ENCODE peak calls at places on chromosome 10, in four cellular contexts. One of them, this sample, is unnamed. For H3K4me1, the result is how much of the 10 kb centered on the place peaks cover.

GRCh38 chr10:54800677-54801480 is at the start of gene PCDH15:
- DNase-seq in prostate gland: no peak
- DNase-seq in adrenal gland: peak
- DNase-seq in stomach: no peak
- DNase-seq in this sample: peak

GRCh38 chr10:43138757-43139241 is 554 bp downstream of the CSGALNACT2 start:
- DNase-seq in adrenal gland: peak
- DNase-seq in prostate gland: no peak
- DNase-seq in stomach: no peak
- DNase-seq in this sample: peak

GRCh38 chr10:22931948-22932347 is 4.1 kb downstream of the ARMC3 start:
- DNase-seq in stomach: peak
- DNase-seq in adrenal gland: no peak
- DNase-seq in prostate gland: no peak
- DNase-seq in this sample: no peak

GRCh38 chr10:114042895-114043531 is 653 bp upstream of the ADRB1 start:
- DNase-seq in adrenal gland: no peak
- DNase-seq in prostate gland: peak
- DNase-seq in stomach: peak
- DNase-seq in this sample: peak

GRCh38 chr10:113965683-113966082 is 78.0 kb upstream of the ADRB1 start:
- DNase-seq in prostate gland: no peak
- DNase-seq in adrenal gland: no peak
- DNase-seq in stomach: no peak
- DNase-seq in this sample: no peak

GRCh38 chr10:14386202-14386593 is 55.5 kb upstream of the FRMD4A start:
- DNase-seq in prostate gland: no peak
- DNase-seq in stomach: no peak
- DNase-seq in adrenal gland: no peak
- DNase-seq in this sample: peak

GRCh38 chr10:77244746-77245145 is 392.9 kb downstream of the KCNMA1 start:
- DNase-seq in prostate gland: no peak
- DNase-seq in adrenal gland: no peak
- DNase-seq in stomach: no peak
- DNase-seq in this sample: peak

GRCh38 chr10:35910234-35910633 is 268.1 kb upstream of the FZD8 start:
- DNase-seq in stomach: no peak
- DNase-seq in adrenal gland: no peak
- DNase-seq in prostate gland: no peak
- DNase-seq in this sample: no peak

GRCh38 chr10:11440250-11441150 is 170.9 kb downstream of the USP6NL start:
- DNase-seq in stomach: no peak
- DNase-seq in adrenal gland: no peak
- DNase-seq in prostate gland: no peak
- DNase-seq in this sample: no peak

GRCh38 chr10:118504044-118504944 is 91.2 kb downstream of the PRLHR start:
- DNase-seq in adrenal gland: no peak
- DNase-seq in prostate gland: no peak
- DNase-seq in stomach: no peak
- DNase-seq in this sample: peak

GRCh38 chr10:103765981-103766380 is 89.4 kb downstream of the SH3PXD2A start:
- DNase-seq in prostate gland: no peak
- DNase-seq in adrenal gland: no peak
- DNase-seq in stomach: peak
- DNase-seq in this sample: no peak

GRCh38 chr10:103768345-103768744 is 87.0 kb downstream of the SH3PXD2A start:
- DNase-seq in prostate gland: no peak
- DNase-seq in stomach: no peak
- DNase-seq in adrenal gland: no peak
- DNase-seq in this sample: no peak

GRCh38 chr10:103766751-103767509 is 88.4 kb downstream of the SH3PXD2A start:
- DNase-seq in prostate gland: no peak
- DNase-seq in adrenal gland: no peak
- DNase-seq in stomach: no peak
- DNase-seq in this sample: no peak

GRCh38 chr10:103769176-103769575 is 86.2 kb downstream of the SH3PXD2A start:
- DNase-seq in stomach: no peak
- DNase-seq in adrenal gland: no peak
- DNase-seq in prostate gland: no peak
- DNase-seq in this sample: no peak

GRCh38 chr10:103767756-103768155 is 87.6 kb downstream of the SH3PXD2A start:
- DNase-seq in stomach: no peak
- DNase-seq in adrenal gland: no peak
- DNase-seq in prostate gland: no peak
- DNase-seq in this sample: no peak
- H3K4me1 ChIP-seq in stomach: under half
- H3K4me1 ChIP-seq in adrenal gland: under half
- H3K4me1 ChIP-seq in prostate gland: under half
- H3K4me1 ChIP-seq in this sample: under half

GRCh38 chr10:34492081-34492480 is 323.0 kb downstream of the PARD3 start:
- DNase-seq in stomach: no peak
- DNase-seq in adrenal gland: no peak
- DNase-seq in prostate gland: no peak
- DNase-seq in this sample: peak

GRCh38 chr10:34488476-34489130 is 326.5 kb downstream of the PARD3 start:
- DNase-seq in stomach: no peak
- DNase-seq in adrenal gland: no peak
- DNase-seq in prostate gland: no peak
- DNase-seq in this sample: no peak

GRCh38 chr10:34489436-34489835 is 325.7 kb downstream of the PARD3 start:
- DNase-seq in stomach: no peak
- DNase-seq in prostate gland: no peak
- DNase-seq in adrenal gland: no peak
- DNase-seq in this sample: no peak

GRCh38 chr10:34491666-34492065 is 323.4 kb downstream of the PARD3 start:
- DNase-seq in adrenal gland: no peak
- DNase-seq in stomach: no peak
- DNase-seq in prostate gland: no peak
- DNase-seq in this sample: no peak

DNA sequence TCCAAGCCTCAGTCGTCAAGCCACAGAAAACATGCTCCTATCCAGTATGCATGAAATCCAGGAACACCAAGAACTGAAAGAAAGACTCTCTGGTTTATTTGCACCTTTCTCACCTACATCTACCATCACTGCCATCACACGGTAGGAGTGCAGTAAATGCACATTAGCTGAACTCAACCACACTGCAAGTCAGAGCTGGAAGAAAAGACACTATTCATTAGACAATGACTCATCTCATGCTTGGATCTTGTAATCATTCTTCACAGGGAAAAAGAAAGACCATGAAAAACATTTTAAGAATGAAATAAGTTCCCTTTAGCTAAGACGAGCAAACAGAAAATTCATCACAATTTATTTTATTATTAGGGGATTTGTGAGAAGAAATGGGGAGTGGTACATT is 325.1 kb downstream of the PARD3 start:
- DNase-seq in stomach: no peak
- DNase-seq in prostate gland: no peak
- DNase-seq in adrenal gland: no peak
- DNase-seq in this sample: peak
- H3K4me1 ChIP-seq in stomach: under half
- H3K4me1 ChIP-seq in prostate gland: under half
- H3K4me1 ChIP-seq in adrenal gland: under half
- H3K4me1 ChIP-seq in this sample: under half

GRCh38 chr10:63627881-63628296 is 106.7 kb downstream of the REEP3 start:
- DNase-seq in adrenal gland: no peak
- DNase-seq in stomach: no peak
- DNase-seq in prostate gland: no peak
- DNase-seq in this sample: no peak

GRCh38 chr10:63629363-63630084 is 108.3 kb downstream of the REEP3 start:
- DNase-seq in prostate gland: peak
- DNase-seq in stomach: peak
- DNase-seq in adrenal gland: peak
- DNase-seq in this sample: peak

GRCh38 chr10:63630085-63630927 is 109.1 kb downstream of the REEP3 start:
- DNase-seq in prostate gland: peak
- DNase-seq in stomach: peak
- DNase-seq in adrenal gland: peak
- DNase-seq in this sample: peak

GRCh38 chr10:63628526-63629362 is 107.5 kb downstream of the REEP3 start:
- DNase-seq in adrenal gland: peak
- DNase-seq in prostate gland: peak
- DNase-seq in stomach: peak
- DNase-seq in this sample: peak

DNA sequence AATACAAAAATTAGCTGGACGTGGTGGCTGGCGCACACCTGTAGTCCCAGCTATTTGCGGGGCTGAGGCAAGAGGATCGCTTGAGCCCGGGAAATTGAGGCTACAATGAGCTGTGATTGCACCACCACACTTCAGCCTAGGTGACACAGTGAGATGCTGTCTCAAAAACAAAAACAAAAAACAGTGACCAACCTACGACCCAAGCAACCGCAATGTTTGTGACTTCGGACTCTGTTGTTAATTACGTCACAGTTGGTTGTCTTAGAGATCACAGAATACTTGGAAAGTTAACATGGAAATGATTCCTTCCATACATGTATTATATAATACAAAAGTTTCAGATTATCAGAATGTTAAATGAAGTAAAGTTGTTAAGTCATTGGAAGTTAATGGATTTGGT is 106.2 kb downstream of the REEP3 start:
- DNase-seq in prostate gland: no peak
- DNase-seq in adrenal gland: no peak
- DNase-seq in stomach: no peak
- DNase-seq in this sample: no peak
- H3K4me1 ChIP-seq in prostate gland: under half
- H3K4me1 ChIP-seq in adrenal gland: under half
- H3K4me1 ChIP-seq in stomach: under half
- H3K4me1 ChIP-seq in this sample: under half

DNA sequence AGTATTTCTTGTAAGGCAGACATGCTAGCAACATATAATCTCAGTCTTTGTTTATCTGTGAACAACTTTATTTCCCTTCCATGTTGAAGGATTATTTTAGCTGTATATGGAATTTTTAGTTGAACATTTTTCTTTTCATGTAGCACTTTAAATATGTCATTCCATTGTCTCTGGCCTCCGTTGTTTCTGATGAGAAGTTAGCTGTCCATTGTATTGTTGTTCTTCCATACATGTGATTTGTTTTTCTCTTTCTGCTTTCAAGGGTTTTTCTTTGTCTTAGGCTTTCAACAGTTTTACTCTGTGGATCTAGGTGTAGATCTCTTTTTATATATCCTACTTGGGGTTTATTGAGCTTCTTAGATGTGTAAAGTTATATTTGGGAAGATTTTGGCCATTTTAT is 66.3 kb upstream of the COMTD1 start:
- DNase-seq in prostate gland: no peak
- DNase-seq in adrenal gland: no peak
- DNase-seq in stomach: no peak
- DNase-seq in this sample: no peak
- H3K4me1 ChIP-seq in prostate gland: under half
- H3K4me1 ChIP-seq in adrenal gland: under half
- H3K4me1 ChIP-seq in stomach: under half
- H3K4me1 ChIP-seq in this sample: under half

DNA sequence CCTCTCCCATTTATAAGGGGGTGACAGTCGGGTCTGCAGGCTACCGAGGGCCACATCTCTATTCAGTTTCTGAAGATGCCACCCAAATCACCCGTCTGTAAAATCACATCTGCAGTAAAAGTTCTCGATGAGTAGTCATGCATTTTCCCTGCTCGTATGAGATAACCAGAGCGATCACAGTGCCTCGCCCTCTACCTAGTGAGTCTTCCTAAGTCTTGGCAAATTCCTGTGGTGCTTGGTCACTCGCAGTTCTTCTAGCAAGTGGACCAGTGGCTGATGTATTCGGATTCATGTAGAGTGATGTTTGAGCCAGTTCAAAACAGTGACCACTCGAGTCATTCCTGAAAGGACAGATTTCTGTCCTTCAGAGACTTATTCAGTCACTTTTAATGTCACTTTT is 44.9 kb downstream of the INSYN2A start:
- DNase-seq in prostate gland: no peak
- DNase-seq in adrenal gland: no peak
- DNase-seq in stomach: no peak
- DNase-seq in this sample: no peak
- H3K4me1 ChIP-seq in prostate gland: under half
- H3K4me1 ChIP-seq in adrenal gland: under half
- H3K4me1 ChIP-seq in stomach: under half
- H3K4me1 ChIP-seq in this sample: under half

GRCh38 chr10:124152781-124153600 is 59.6 kb upstream of the CHST15 start:
- DNase-seq in prostate gland: peak
- DNase-seq in adrenal gland: peak
- DNase-seq in stomach: peak
- DNase-seq in this sample: peak
- H3K4me1 ChIP-seq in prostate gland: under half
- H3K4me1 ChIP-seq in adrenal gland: under half
- H3K4me1 ChIP-seq in stomach: half or more
- H3K4me1 ChIP-seq in this sample: under half

DNA sequence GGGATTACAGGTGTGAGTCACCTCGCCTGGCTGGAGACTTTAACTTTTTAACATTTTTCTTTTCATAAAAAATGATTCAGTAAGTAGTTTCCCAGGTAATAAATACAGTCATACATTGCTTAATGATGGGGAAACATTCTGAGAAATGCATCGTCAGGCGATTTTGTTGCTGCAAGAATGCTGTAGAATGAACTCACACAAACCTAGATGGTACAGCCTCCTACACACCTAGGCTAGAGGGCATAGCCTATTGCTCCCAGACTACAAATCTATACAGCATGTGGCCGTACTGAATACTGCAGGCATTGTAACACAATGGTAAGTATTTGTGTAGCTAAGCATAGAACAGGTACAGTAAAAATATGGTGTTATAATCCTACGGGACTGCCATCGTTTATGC is 108.5 kb upstream of the SFMBT2 start:
- DNase-seq in stomach: no peak
- DNase-seq in adrenal gland: peak
- DNase-seq in prostate gland: no peak
- DNase-seq in this sample: no peak
- H3K4me1 ChIP-seq in stomach: under half
- H3K4me1 ChIP-seq in adrenal gland: under half
- H3K4me1 ChIP-seq in prostate gland: under half
- H3K4me1 ChIP-seq in this sample: under half

DNA sequence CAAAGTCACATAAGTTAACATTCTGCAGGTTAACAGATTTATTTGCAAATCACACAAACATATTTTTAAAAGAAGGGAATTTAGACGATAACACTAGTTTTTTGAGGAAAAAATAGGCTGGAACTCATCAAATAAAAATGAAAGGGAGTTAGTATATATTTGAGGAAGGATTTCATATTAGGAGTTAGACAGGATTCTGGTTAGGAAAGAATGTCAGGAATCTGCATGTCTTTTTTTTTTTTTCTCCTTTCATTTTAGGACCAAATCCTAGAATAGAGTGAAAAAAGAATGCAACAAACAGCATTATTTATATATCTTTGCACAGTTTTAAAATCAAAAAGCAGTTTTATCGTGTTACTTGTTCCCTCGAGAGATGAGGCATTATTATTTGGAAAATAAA is 8.9 kb upstream of the TRDMT1 start:
- DNase-seq in prostate gland: no peak
- DNase-seq in adrenal gland: no peak
- DNase-seq in stomach: no peak
- DNase-seq in this sample: no peak
- H3K4me1 ChIP-seq in prostate gland: under half
- H3K4me1 ChIP-seq in adrenal gland: under half
- H3K4me1 ChIP-seq in stomach: under half
- H3K4me1 ChIP-seq in this sample: under half

GRCh38 chr10:32952094-32952493 is 5.9 kb downstream of the ITGB1 start:
- DNase-seq in stomach: no peak
- DNase-seq in adrenal gland: no peak
- DNase-seq in prostate gland: no peak
- DNase-seq in this sample: no peak
- H3K4me1 ChIP-seq in stomach: half or more
- H3K4me1 ChIP-seq in adrenal gland: half or more
- H3K4me1 ChIP-seq in prostate gland: under half
- H3K4me1 ChIP-seq in this sample: under half

GRCh38 chr10:132742167-132742836 is 43.6 kb downstream of the NKX6-2 start:
- DNase-seq in stomach: no peak
- DNase-seq in adrenal gland: no peak
- DNase-seq in prostate gland: no peak
- DNase-seq in this sample: no peak
- H3K4me1 ChIP-seq in stomach: under half
- H3K4me1 ChIP-seq in adrenal gland: under half
- H3K4me1 ChIP-seq in prostate gland: under half
- H3K4me1 ChIP-seq in this sample: under half

This sample was measured in SJCRH30.